ENCODE peak calls at places on chromosomes 4 and X, in five cellular contexts. B is heart left ventricle, C is heart right ventricle, O is cardiac muscle cell, A is A549. L is an unnamed sample.

GRCh38 chr4:11182586-11183357 is 245.9 kb downstream of the HS3ST1 start:
- DNase-seq in B (no peak), C (no peak), O (no peak), A (no peak), L (no peak)

GRCh38 chrX:44817029-44817428 is 26.8 kb upstream of the DUSP21 start:
- DNase-seq in B (no peak), C (no peak), O (no peak), A (no peak), L (no peak)

GRCh38 chrX:19875051-19875432 is 12.4 kb downstream of the SH3KBP1 start:
- DNase-seq in B (no peak), C (no peak), O (no peak), A (no peak), L (no peak)

GRCh38 chrX:44244008-44244407 is 99.5 kb downstream of the EFHC2 start:
- DNase-seq in B (no peak), C (no peak), O (peak; percentile 3), A (peak; percentile 35), L (no peak)

GRCh38 chr4:112378858-112379257 is 81.7 kb downstream of the ALPK1 start:
- DNase-seq in B (no peak), C (no peak), O (no peak), A (no peak), L (no peak)

GRCh38 chr4:7679431-7679830 is 244.7 kb upstream of the PSAPL1 start:
- DNase-seq in B (no peak), C (peak; percentile 23), O (no peak), A (no peak), L (no peak)

GRCh38 chrX:48461830-48462229 is 8.2 kb downstream of the SLC38A5 start:
- DNase-seq in B (no peak), C (no peak), O (no peak), A (no peak), L (peak; percentile 5)

GRCh38 chr4:58760100-58760499 is 1649.9 kb upstream of the IGFBP7 start:
- DNase-seq in B (no peak), C (no peak), O (no peak), A (no peak), L (no peak)

GRCh38 chr4:89336818-89337395 is 29.3 kb upstream of the GPRIN3 start:
- DNase-seq in B (no peak), C (no peak), O (no peak), A (no peak), L (no peak)

GRCh38 chrX:150569155-150569477 is 695 bp downstream of the MTM1 start:
- DNase-seq in B (no peak), C (no peak), O (no peak), A (no peak), L (no peak)

GRCh38 chr4:138634915-138635314 is 380.7 kb upstream of the NOCT start:
- DNase-seq in B (no peak), C (no peak), O (no peak), A (no peak), L (no peak)

GRCh38 chr4:665751-666435 is 8.2 kb downstream of the ATP5ME start:
- DNase-seq in B (peak; percentile 22), C (no peak), O (no peak), A (no peak), L (no peak)

GRCh38 chr4:149790172-149790907 is 25.3 kb downstream of the IQCM start:
- DNase-seq in B (no peak), C (no peak), O (no peak), A (no peak), L (no peak)

GRCh38 chrX:55041514-55041913 is 10.7 kb upstream of the ALAS2 start:
- DNase-seq in B (no peak), C (no peak), O (no peak), A (no peak), L (no peak)

GRCh38 chr4:24924309-24924781 is 11.5 kb upstream of the CCDC149 start:
- DNase-seq in B (no peak), C (no peak), O (no peak), A (no peak), L (no peak)

GRCh38 chr4:48329976-48330375 is 11.4 kb upstream of the SLAIN2 start:
- DNase-seq in B (no peak), C (no peak), O (no peak), A (peak; percentile 19), L (no peak)

GRCh38 chr4:40264497-40264896 is 67.7 kb downstream of the RHOH start:
- DNase-seq in B (no peak), C (no peak), O (no peak), A (peak; percentile 25), L (no peak)

DNA sequence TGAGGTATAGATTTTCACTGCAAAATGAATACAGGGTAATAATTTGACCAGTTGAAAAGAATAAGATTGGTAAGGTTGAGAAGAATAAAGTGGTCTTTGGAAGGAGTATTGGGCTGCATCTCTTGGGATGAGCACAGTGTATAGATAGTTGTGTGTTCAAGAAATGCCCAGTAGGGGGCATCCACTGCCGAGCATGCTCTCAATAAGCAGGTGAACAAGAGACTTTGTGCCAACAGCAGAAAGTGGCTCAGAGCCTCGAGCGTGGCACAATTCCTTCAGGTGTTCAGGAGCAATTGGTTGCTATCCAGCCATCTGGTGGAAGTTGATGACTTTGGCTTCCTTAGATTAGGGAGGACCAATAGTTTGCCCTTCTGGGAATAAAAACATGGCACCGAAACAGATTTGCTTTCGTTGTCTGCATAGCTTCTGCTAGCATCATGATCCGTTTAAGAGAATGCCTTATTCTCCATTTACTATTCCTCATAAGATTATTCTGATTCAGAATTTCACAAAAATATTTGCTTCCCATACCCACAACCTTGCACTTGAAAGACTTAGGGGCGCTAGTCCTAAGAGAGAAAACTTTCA is 258.1 kb upstream of the NEIL3 start:
- DNase-seq in B (no peak), C (no peak), O (peak; percentile 51), A (peak; percentile 37), L (no peak)
- TF ChIP-seq CTCF in B (no peak), C (no peak), O (peak; percentile 55), A (peak; percentile 26), L (peak; percentile 38)

DNA sequence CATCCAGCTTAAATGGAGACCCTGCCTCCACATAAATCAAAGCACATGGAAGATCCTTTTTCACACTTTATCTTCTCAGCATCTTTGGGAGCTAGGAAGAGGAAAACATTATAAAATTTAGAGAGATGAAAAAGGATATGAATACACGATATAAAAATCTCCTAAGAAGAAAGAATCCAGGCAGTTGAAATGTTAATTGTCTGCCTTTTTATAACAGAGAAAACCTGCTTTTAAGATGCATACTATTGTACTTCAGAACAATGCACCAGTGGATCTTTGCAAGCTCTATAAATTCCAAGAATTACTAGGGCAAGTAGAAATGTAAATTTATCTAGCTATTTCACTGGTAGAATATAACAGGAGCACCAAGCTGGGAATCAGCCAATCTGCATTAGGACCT is 300.3 kb upstream of the GALNT7 start:
- DNase-seq in B (no peak), C (no peak), O (no peak), A (no peak), L (no peak)
- TF ChIP-seq CTCF in B (no peak), C (no peak), O (no peak), A (no peak), L (no peak)

GRCh38 chr4:142698541-142698940 is 147.6 kb downstream of the INPP4B start:
- DNase-seq in B (no peak), C (no peak), O (no peak), A (no peak), L (no peak)
- TF ChIP-seq CTCF in B (no peak), C (no peak), O (no peak), A (no peak), L (no peak)

DNA sequence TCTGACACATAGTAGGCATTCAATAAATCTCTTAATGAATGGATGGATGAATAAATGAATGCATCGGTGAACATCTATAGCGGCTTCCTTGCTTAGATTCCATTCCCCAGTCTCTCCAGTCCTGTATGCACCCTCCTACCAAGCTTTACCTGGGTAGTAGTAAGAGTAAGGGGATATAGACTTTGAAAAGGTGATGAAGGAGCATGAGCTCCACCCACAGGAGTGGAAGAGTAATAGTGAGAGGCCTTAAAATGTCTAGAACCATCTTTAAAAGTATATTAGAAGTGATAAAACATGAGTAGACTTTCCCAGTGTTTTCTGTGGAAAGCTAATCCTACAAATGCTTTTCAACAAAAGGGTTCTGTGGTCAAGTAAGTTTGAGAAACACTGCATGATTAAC is 35.5 kb upstream of the GPC3 start:
- DNase-seq in B (no peak), C (no peak), O (peak; percentile 30), A (no peak), L (no peak)
- TF ChIP-seq CTCF in B (no peak), C (no peak), O (no peak), A (no peak), L (no peak)

GRCh38 chrX:15233416-15234015 is 36.4 kb downstream of the ASB9 start:
- DNase-seq in B (no peak), C (no peak), O (no peak), A (no peak), L (no peak)
- TF ChIP-seq CTCF in B (no peak), C (no peak), O (no peak), A (no peak), L (no peak)

L was measured in mesothelial cell of epicardium.